ENCODE peak calls at places on chromosome X, in six cellular contexts. Z, W, R, Y, L and J are unnamed samples.

GRCh38 chrX:123818243-123818642 is 41.6 kb upstream of the XIAP start:
- DNase-seq in Z (peak; percentile 63), W (no peak), R (no peak), Y (peak; percentile 87), L (peak; percentile 88), J (peak; percentile 88)

GRCh38 chrX:123909498-123909897 is 49.6 kb downstream of the XIAP start:
- DNase-seq in Z (no peak), W (no peak), R (no peak), Y (peak; percentile 35), L (no peak), J (peak; percentile 14)

GRCh38 chrX:111098874-111099273 is 2.9 kb downstream of the PAK3 start:
- DNase-seq in Z (no peak), W (no peak), R (peak; percentile 70), Y (no peak), L (peak; percentile 1), J (peak; percentile 23)

GRCh38 chrX:100829730-100830129 is 9.5 kb downstream of the CSTF2 start:
- DNase-seq in Z (peak; percentile 8), W (no peak), R (peak; percentile 21), Y (peak; percentile 12), L (peak; percentile 27), J (peak; percentile 28)

GRCh38 chrX:40083120-40083978 is 14.4 kb downstream of the BCOR start:
- DNase-seq in Z (no peak), W (no peak), R (no peak), Y (no peak), L (peak; percentile 45), J (no peak)

GRCh38 chrX:94178145-94178790 is 504.3 kb downstream of the FAM133A start:
- DNase-seq in Z (no peak), W (no peak), R (no peak), Y (no peak), L (peak; percentile 1), J (peak; percentile 4)

GRCh38 chrX:69493193-69493592 is 10.9 kb upstream of the NALF2 start:
- DNase-seq in Z (no peak), W (no peak), R (peak; percentile 53), Y (no peak), L (peak; percentile 9), J (peak; percentile 3)

GRCh38 chrX:10414106-10414824 is 206.1 kb downstream of the MID1 start:
- DNase-seq in Z (no peak), W (no peak), R (no peak), Y (no peak), L (no peak), J (no peak)

GRCh38 chrX:151985955-151986354 is 11.5 kb upstream of the GABRE start:
- DNase-seq in Z (peak; percentile 50), W (no peak), R (no peak), Y (peak; percentile 60), L (peak; percentile 82), J (peak; percentile 80)

GRCh38 chrX:105837227-105837626 is 14.9 kb downstream of the NRK start:
- DNase-seq in Z (peak; percentile 86), W (peak; percentile 30), R (no peak), Y (peak; percentile 78), L (no peak), J (peak; percentile 86)

GRCh38 chrX:38347136-38347535 is 5.3 kb upstream of the OTC start:
- DNase-seq in Z (peak; percentile 72), W (no peak), R (no peak), Y (peak; percentile 72), L (peak; percentile 82), J (peak; percentile 83)

GRCh38 chrX:110215411-110215810 is 102.5 kb downstream of the AMMECR1 start:
- DNase-seq in Z (no peak), W (no peak), R (no peak), Y (no peak), L (no peak), J (no peak)

GRCh38 chrX:109902665-109903064 is 100.2 kb upstream of the TMEM164 start:
- DNase-seq in Z (peak; percentile 50), W (no peak), R (no peak), Y (peak; percentile 68), L (peak; percentile 56), J (peak; percentile 71)

GRCh38 chrX:15564981-15565579 is 35.7 kb downstream of the ACE2 start:
- DNase-seq in Z (peak; percentile 21), W (peak; percentile 18), R (peak; percentile 66), Y (peak; percentile 23), L (peak; percentile 66), J (peak; percentile 71)

GRCh38 chrX:16695079-16695676 is 17.3 kb downstream of the CTPS2 start:
- DNase-seq in Z (peak; percentile 21), W (peak; percentile 47), R (peak; percentile 36), Y (peak; percentile 8), L (peak; percentile 40), J (peak; percentile 70)

GRCh38 chrX:639151-639550 is 8.6 kb downstream of the SHOX start:
- DNase-seq in Z (no peak), W (no peak), R (no peak), Y (no peak), L (no peak), J (no peak)

GRCh38 chrX:85897376-85898110 is 149.8 kb downstream of the CHM start:
- DNase-seq in Z (no peak), W (no peak), R (no peak), Y (no peak), L (peak; percentile 0), J (no peak)